ENCODE peak calls at places on chromosomes 3 and 15, in nine cellular contexts. One of them, this sample, is unnamed.

GRCh38 chr3:44685128-44685800 is 27.2 kb upstream of the ZNF502 start:
- DNase-seq in astrocyte of the cerebellum: peak
- DNase-seq in cerebellum: peak
- DNase-seq in HFF-Myc: peak
- DNase-seq in substantia nigra: peak
- DNase-seq in mesothelial cell of epicardium: peak
- DNase-seq in lung: peak
- DNase-seq in anterior cingulate cortex: peak
- DNase-seq in ascending aorta: peak
- DNase-seq in this sample: peak

GRCh38 chr15:36608166-36608565 is 28.7 kb downstream of the CDIN1 start:
- DNase-seq in substantia nigra: no peak
- DNase-seq in cerebellum: no peak
- DNase-seq in astrocyte of the cerebellum: no peak
- DNase-seq in HFF-Myc: no peak
- DNase-seq in lung: no peak
- DNase-seq in anterior cingulate cortex: no peak
- DNase-seq in ascending aorta: no peak
- DNase-seq in mesothelial cell of epicardium: no peak
- DNase-seq in this sample: no peak

GRCh38 chr15:36415643-36416042 is 163.8 kb upstream of the CDIN1 start:
- DNase-seq in cerebellum: no peak
- DNase-seq in astrocyte of the cerebellum: no peak
- DNase-seq in ascending aorta: no peak
- DNase-seq in mesothelial cell of epicardium: no peak
- DNase-seq in substantia nigra: no peak
- DNase-seq in anterior cingulate cortex: no peak
- DNase-seq in lung: no peak
- DNase-seq in HFF-Myc: no peak
- DNase-seq in this sample: no peak

GRCh38 chr3:105686324-105686897 is 182.4 kb downstream of the CBLB start:
- DNase-seq in HFF-Myc: no peak
- DNase-seq in substantia nigra: no peak
- DNase-seq in anterior cingulate cortex: no peak
- DNase-seq in cerebellum: peak
- DNase-seq in lung: no peak
- DNase-seq in astrocyte of the cerebellum: peak
- DNase-seq in ascending aorta: no peak
- DNase-seq in mesothelial cell of epicardium: no peak
- DNase-seq in this sample: no peak

GRCh38 chr15:44882499-44882968 is 74.0 kb upstream of the TERB2 start:
- DNase-seq in mesothelial cell of epicardium: no peak
- DNase-seq in substantia nigra: no peak
- DNase-seq in ascending aorta: no peak
- DNase-seq in cerebellum: no peak
- DNase-seq in astrocyte of the cerebellum: no peak
- DNase-seq in lung: no peak
- DNase-seq in anterior cingulate cortex: no peak
- DNase-seq in HFF-Myc: no peak
- DNase-seq in this sample: no peak

GRCh38 chr3:11306815-11307589 is 34.8 kb downstream of the ATG7 start:
- DNase-seq in mesothelial cell of epicardium: no peak
- DNase-seq in lung: no peak
- DNase-seq in cerebellum: no peak
- DNase-seq in HFF-Myc: no peak
- DNase-seq in ascending aorta: no peak
- DNase-seq in substantia nigra: no peak
- DNase-seq in astrocyte of the cerebellum: no peak
- DNase-seq in anterior cingulate cortex: peak
- DNase-seq in this sample: no peak

GRCh38 chr3:141237701-141238521 is 6.3 kb downstream of the PXYLP1 start:
- DNase-seq in ascending aorta: no peak
- DNase-seq in HFF-Myc: no peak
- DNase-seq in anterior cingulate cortex: peak
- DNase-seq in lung: peak
- DNase-seq in astrocyte of the cerebellum: no peak
- DNase-seq in mesothelial cell of epicardium: no peak
- DNase-seq in substantia nigra: no peak
- DNase-seq in cerebellum: peak
- DNase-seq in this sample: no peak

GRCh38 chr15:40091861-40092415 is 16.7 kb downstream of the BMF start:
- DNase-seq in cerebellum: no peak
- DNase-seq in mesothelial cell of epicardium: no peak
- DNase-seq in substantia nigra: no peak
- DNase-seq in HFF-Myc: no peak
- DNase-seq in anterior cingulate cortex: no peak
- DNase-seq in ascending aorta: no peak
- DNase-seq in lung: no peak
- DNase-seq in astrocyte of the cerebellum: no peak
- DNase-seq in this sample: no peak

GRCh38 chr3:121974601-121975111 is 47.4 kb downstream of the ILDR1 start:
- DNase-seq in lung: no peak
- DNase-seq in anterior cingulate cortex: no peak
- DNase-seq in cerebellum: no peak
- DNase-seq in ascending aorta: no peak
- DNase-seq in mesothelial cell of epicardium: no peak
- DNase-seq in astrocyte of the cerebellum: no peak
- DNase-seq in HFF-Myc: no peak
- DNase-seq in substantia nigra: no peak
- DNase-seq in this sample: no peak

GRCh38 chr3:185152433-185153169 is at the start of gene C3orf70:
- DNase-seq in lung: peak
- DNase-seq in ascending aorta: peak
- DNase-seq in anterior cingulate cortex: peak
- DNase-seq in HFF-Myc: no peak
- DNase-seq in cerebellum: peak
- DNase-seq in mesothelial cell of epicardium: peak
- DNase-seq in astrocyte of the cerebellum: peak
- DNase-seq in substantia nigra: peak
- DNase-seq in this sample: no peak

GRCh38 chr3:48898383-48899234 is at the start of gene SLC25A20:
- DNase-seq in substantia nigra: peak
- DNase-seq in HFF-Myc: peak
- DNase-seq in cerebellum: peak
- DNase-seq in astrocyte of the cerebellum: peak
- DNase-seq in lung: peak
- DNase-seq in ascending aorta: peak
- DNase-seq in mesothelial cell of epicardium: peak
- DNase-seq in anterior cingulate cortex: peak
- DNase-seq in this sample: peak

GRCh38 chr15:67383903-67384302 is 129.3 kb downstream of the IQCH start:
- DNase-seq in substantia nigra: no peak
- DNase-seq in HFF-Myc: no peak
- DNase-seq in astrocyte of the cerebellum: no peak
- DNase-seq in ascending aorta: no peak
- DNase-seq in cerebellum: no peak
- DNase-seq in anterior cingulate cortex: no peak
- DNase-seq in mesothelial cell of epicardium: no peak
- DNase-seq in lung: no peak
- DNase-seq in this sample: no peak

GRCh38 chr15:33547876-33548275 is 237.1 kb downstream of the RYR3 start:
- DNase-seq in mesothelial cell of epicardium: peak
- DNase-seq in lung: no peak
- DNase-seq in cerebellum: no peak
- DNase-seq in astrocyte of the cerebellum: peak
- DNase-seq in anterior cingulate cortex: peak
- DNase-seq in HFF-Myc: peak
- DNase-seq in ascending aorta: peak
- DNase-seq in substantia nigra: no peak
- DNase-seq in this sample: no peak

GRCh38 chr3:4019509-4019908 is 220.3 kb downstream of the LRRN1 start:
- DNase-seq in HFF-Myc: no peak
- DNase-seq in lung: no peak
- DNase-seq in substantia nigra: no peak
- DNase-seq in mesothelial cell of epicardium: no peak
- DNase-seq in ascending aorta: no peak
- DNase-seq in astrocyte of the cerebellum: no peak
- DNase-seq in anterior cingulate cortex: no peak
- DNase-seq in cerebellum: no peak
- DNase-seq in this sample: no peak

GRCh38 chr15:68623301-68623892 is 44.6 kb downstream of the CORO2B start:
- DNase-seq in ascending aorta: no peak
- DNase-seq in lung: no peak
- DNase-seq in substantia nigra: no peak
- DNase-seq in anterior cingulate cortex: peak
- DNase-seq in mesothelial cell of epicardium: no peak
- DNase-seq in HFF-Myc: no peak
- DNase-seq in cerebellum: no peak
- DNase-seq in astrocyte of the cerebellum: no peak
- DNase-seq in this sample: no peak

GRCh38 chr3:122214718-122215117 is 31.2 kb downstream of the CASR start:
- DNase-seq in astrocyte of the cerebellum: no peak
- DNase-seq in anterior cingulate cortex: no peak
- DNase-seq in substantia nigra: no peak
- DNase-seq in mesothelial cell of epicardium: no peak
- DNase-seq in cerebellum: no peak
- DNase-seq in HFF-Myc: no peak
- DNase-seq in lung: no peak
- DNase-seq in ascending aorta: no peak
- DNase-seq in this sample: no peak

GRCh38 chr3:51508255-51508654 is 8.4 kb upstream of the DCAF1 start:
- DNase-seq in substantia nigra: no peak
- DNase-seq in astrocyte of the cerebellum: no peak
- DNase-seq in anterior cingulate cortex: no peak
- DNase-seq in mesothelial cell of epicardium: no peak
- DNase-seq in HFF-Myc: no peak
- DNase-seq in cerebellum: no peak
- DNase-seq in ascending aorta: no peak
- DNase-seq in lung: no peak
- DNase-seq in this sample: no peak

GRCh38 chr15:66800584-66801235 is 98.7 kb downstream of the SMAD6 start:
- DNase-seq in anterior cingulate cortex: no peak
- DNase-seq in HFF-Myc: no peak
- DNase-seq in astrocyte of the cerebellum: no peak
- DNase-seq in mesothelial cell of epicardium: no peak
- DNase-seq in cerebellum: no peak
- DNase-seq in substantia nigra: no peak
- DNase-seq in lung: no peak
- DNase-seq in ascending aorta: peak
- DNase-seq in this sample: no peak

GRCh38 chr3:188270423-188270972 is 116.5 kb downstream of the LPP start:
- DNase-seq in substantia nigra: no peak
- DNase-seq in mesothelial cell of epicardium: no peak
- DNase-seq in anterior cingulate cortex: no peak
- DNase-seq in cerebellum: no peak
- DNase-seq in HFF-Myc: peak
- DNase-seq in ascending aorta: peak
- DNase-seq in astrocyte of the cerebellum: peak
- DNase-seq in lung: no peak
- DNase-seq in this sample: no peak

GRCh38 chr3:31142139-31142538 is 247.7 kb upstream of the GADL1 start:
- DNase-seq in anterior cingulate cortex: no peak
- DNase-seq in mesothelial cell of epicardium: no peak
- DNase-seq in astrocyte of the cerebellum: no peak
- DNase-seq in ascending aorta: no peak
- DNase-seq in lung: no peak
- DNase-seq in cerebellum: no peak
- DNase-seq in HFF-Myc: no peak
- DNase-seq in substantia nigra: no peak
- DNase-seq in this sample: no peak

GRCh38 chr3:100463002-100463401 is 29.4 kb upstream of the TMEM45A start:
- DNase-seq in anterior cingulate cortex: no peak
- DNase-seq in substantia nigra: no peak
- DNase-seq in astrocyte of the cerebellum: peak
- DNase-seq in ascending aorta: no peak
- DNase-seq in cerebellum: peak
- DNase-seq in lung: no peak
- DNase-seq in mesothelial cell of epicardium: no peak
- DNase-seq in HFF-Myc: peak
- DNase-seq in this sample: no peak

GRCh38 chr15:66891776-66892175 is 173.6 kb upstream of the SMAD3 start:
- DNase-seq in anterior cingulate cortex: no peak
- DNase-seq in mesothelial cell of epicardium: no peak
- DNase-seq in HFF-Myc: no peak
- DNase-seq in substantia nigra: no peak
- DNase-seq in cerebellum: no peak
- DNase-seq in lung: no peak
- DNase-seq in astrocyte of the cerebellum: no peak
- DNase-seq in ascending aorta: no peak
- DNase-seq in this sample: no peak

GRCh38 chr3:56591256-56591655 is 34.3 kb downstream of the CCDC66 start:
- DNase-seq in anterior cingulate cortex: no peak
- DNase-seq in lung: no peak
- DNase-seq in ascending aorta: no peak
- DNase-seq in substantia nigra: no peak
- DNase-seq in cerebellum: no peak
- DNase-seq in astrocyte of the cerebellum: no peak
- DNase-seq in mesothelial cell of epicardium: no peak
- DNase-seq in HFF-Myc: no peak
- DNase-seq in this sample: no peak

GRCh38 chr3:194867270-194867983 is 181.7 kb downstream of the FAM43A start:
- DNase-seq in cerebellum: no peak
- DNase-seq in mesothelial cell of epicardium: no peak
- DNase-seq in substantia nigra: no peak
- DNase-seq in lung: no peak
- DNase-seq in ascending aorta: no peak
- DNase-seq in anterior cingulate cortex: no peak
- DNase-seq in astrocyte of the cerebellum: no peak
- DNase-seq in HFF-Myc: no peak
- DNase-seq in this sample: no peak

GRCh38 chr3:112378989-112379692 is 46.2 kb downstream of the CD200 start:
- DNase-seq in anterior cingulate cortex: no peak
- DNase-seq in lung: peak
- DNase-seq in cerebellum: no peak
- DNase-seq in mesothelial cell of epicardium: no peak
- DNase-seq in HFF-Myc: no peak
- DNase-seq in astrocyte of the cerebellum: no peak
- DNase-seq in substantia nigra: no peak
- DNase-seq in ascending aorta: no peak
- DNase-seq in this sample: no peak

GRCh38 chr15:100684591-100684990 is 82.2 kb downstream of the ASB7 start:
- DNase-seq in HFF-Myc: no peak
- DNase-seq in substantia nigra: no peak
- DNase-seq in mesothelial cell of epicardium: no peak
- DNase-seq in ascending aorta: no peak
- DNase-seq in astrocyte of the cerebellum: no peak
- DNase-seq in cerebellum: no peak
- DNase-seq in anterior cingulate cortex: no peak
- DNase-seq in lung: no peak
- DNase-seq in this sample: no peak

GRCh38 chr3:11558918-11559815 is 84.5 kb downstream of the VGLL4 start:
- DNase-seq in mesothelial cell of epicardium: no peak
- DNase-seq in HFF-Myc: no peak
- DNase-seq in astrocyte of the cerebellum: no peak
- DNase-seq in cerebellum: no peak
- DNase-seq in lung: no peak
- DNase-seq in anterior cingulate cortex: no peak
- DNase-seq in ascending aorta: no peak
- DNase-seq in substantia nigra: no peak
- DNase-seq in this sample: no peak

GRCh38 chr3:138850151-138850550 is 15.4 kb upstream of the PIK3CB start:
- DNase-seq in HFF-Myc: no peak
- DNase-seq in astrocyte of the cerebellum: no peak
- DNase-seq in ascending aorta: no peak
- DNase-seq in lung: no peak
- DNase-seq in mesothelial cell of epicardium: no peak
- DNase-seq in anterior cingulate cortex: no peak
- DNase-seq in substantia nigra: no peak
- DNase-seq in cerebellum: no peak
- DNase-seq in this sample: no peak

GRCh38 chr3:195073866-195074860 is 196.8 kb downstream of the XXYLT1 start:
- DNase-seq in cerebellum: no peak
- DNase-seq in astrocyte of the cerebellum: no peak
- DNase-seq in lung: no peak
- DNase-seq in HFF-Myc: no peak
- DNase-seq in ascending aorta: no peak
- DNase-seq in substantia nigra: no peak
- DNase-seq in mesothelial cell of epicardium: peak
- DNase-seq in anterior cingulate cortex: no peak
- DNase-seq in this sample: no peak

GRCh38 chr15:40323953-40324937 is 753 bp downstream of the INAFM2 start:
- DNase-seq in cerebellum: no peak
- DNase-seq in lung: no peak
- DNase-seq in mesothelial cell of epicardium: no peak
- DNase-seq in ascending aorta: no peak
- DNase-seq in astrocyte of the cerebellum: no peak
- DNase-seq in HFF-Myc: no peak
- DNase-seq in anterior cingulate cortex: no peak
- DNase-seq in substantia nigra: no peak
- DNase-seq in this sample: no peak

GRCh38 chr3:77150028-77150427 is 110.1 kb downstream of the ROBO2 start:
- DNase-seq in lung: no peak
- DNase-seq in astrocyte of the cerebellum: no peak
- DNase-seq in anterior cingulate cortex: no peak
- DNase-seq in HFF-Myc: no peak
- DNase-seq in substantia nigra: no peak
- DNase-seq in mesothelial cell of epicardium: no peak
- DNase-seq in ascending aorta: no peak
- DNase-seq in cerebellum: no peak
- DNase-seq in this sample: no peak

This sample was measured in thoracic aorta.